ENCODE peak calls at places on chromosomes 13 and 19, in ten cellular contexts. D, F, Y, N, V, M, S, O, A and J are unnamed samples.

GRCh38 chr13:20410726-20411125 is 114.9 kb downstream of the CRYL1 start:
- DNase-seq in M (no peak), F (no peak), O (no peak), D (no peak), Y (no peak), N (no peak), A (no peak), V (no peak), S (no peak), J (no peak)

GRCh38 chr19:15374796-15375440 is 4.7 kb downstream of the AKAP8 start:
- DNase-seq in A (no peak), O (no peak), V (peak), D (no peak), M (no peak), Y (no peak), F (no peak), S (no peak), N (peak), J (no peak)

GRCh38 chr19:2356036-2356646 is 3.9 kb upstream of the TMPRSS9 start:
- DNase-seq in V (no peak), N (no peak), S (no peak), F (no peak), A (no peak), O (no peak), D (no peak), M (no peak), Y (no peak), J (no peak)

GRCh38 chr13:32955881-32956594 is 60.2 kb upstream of the KL start:
- DNase-seq in O (no peak), F (no peak), D (no peak), V (no peak), A (no peak), N (no peak), Y (no peak), S (no peak), M (no peak), J (no peak)

GRCh38 chr19:6464070-6464873 is at the start of gene CRB3:
- DNase-seq in O (no peak), D (peak), V (no peak), A (peak), F (no peak), Y (no peak), S (no peak), M (peak), N (no peak), J (peak)

GRCh38 chr13:76038920-76039716 is 403.0 kb downstream of the LMO7 start:
- DNase-seq in V (no peak), Y (no peak), S (no peak), N (no peak), O (no peak), D (no peak), F (no peak), A (no peak), M (no peak), J (no peak)

GRCh38 chr19:29275266-29275665 is 62.3 kb upstream of the UQCRFS1 start:
- DNase-seq in O (no peak), Y (no peak), S (no peak), A (no peak), N (no peak), M (no peak), D (no peak), F (no peak), V (no peak), J (no peak)

GRCh38 chr19:3668331-3669133 is 31.7 kb downstream of the PIP5K1C start:
- DNase-seq in Y (no peak), A (no peak), O (no peak), V (no peak), F (no peak), M (no peak), S (no peak), D (no peak), N (no peak), J (no peak)

GRCh38 chr19:46357846-46358583 is 11.1 kb downstream of the PPP5C start:
- DNase-seq in O (no peak), Y (no peak), V (no peak), N (no peak), A (no peak), F (no peak), M (no peak), S (no peak), D (no peak), J (no peak)